ENCODE peak calls at places on chromosome 6, in four cellular contexts. One of them, this sample, is unnamed.

GRCh38 chr6:119186490-119186889 is 108.0 kb upstream of the FAM184A start:
- DNase-seq in activated naive CD8-positive, alpha-beta T cell treated with anti-CD3 and anti-CD28 coated beads, Interleukin-2, amount 50 U/mL, for 24 hours: no peak
- DNase-seq in HT1080: no peak
- DNase-seq in T-helper 22 cell: no peak
- DNase-seq in this sample: no peak

GRCh38 chr6:27684264-27685211 is 211.6 kb upstream of the ZNF184 start:
- DNase-seq in HT1080: peak; percentile 94
- DNase-seq in T-helper 22 cell: peak; percentile 27
- DNase-seq in activated naive CD8-positive, alpha-beta T cell treated with anti-CD3 and anti-CD28 coated beads, Interleukin-2, amount 50 U/mL, for 24 hours: peak; percentile 67
- DNase-seq in this sample: peak; percentile 94

GRCh38 chr6:130628862-130629261 is 198.3 kb upstream of the SMLR1 start:
- DNase-seq in activated naive CD8-positive, alpha-beta T cell treated with anti-CD3 and anti-CD28 coated beads, Interleukin-2, amount 50 U/mL, for 24 hours: no peak
- DNase-seq in HT1080: no peak
- DNase-seq in T-helper 22 cell: no peak
- DNase-seq in this sample: no peak

GRCh38 chr6:30060634-30060981 is 457 bp upstream of the POLR1H start:
- DNase-seq in activated naive CD8-positive, alpha-beta T cell treated with anti-CD3 and anti-CD28 coated beads, Interleukin-2, amount 50 U/mL, for 24 hours: peak; percentile 44
- DNase-seq in HT1080: no peak
- DNase-seq in T-helper 22 cell: no peak
- DNase-seq in this sample: no peak

GRCh38 chr6:111441678-111442243 is 41.3 kb downstream of the REV3L start:
- DNase-seq in HT1080: no peak
- DNase-seq in activated naive CD8-positive, alpha-beta T cell treated with anti-CD3 and anti-CD28 coated beads, Interleukin-2, amount 50 U/mL, for 24 hours: no peak
- DNase-seq in T-helper 22 cell: no peak
- DNase-seq in this sample: no peak

GRCh38 chr6:10412165-10412947 is 2.5 kb downstream of the TFAP2A start:
- DNase-seq in T-helper 22 cell: no peak
- DNase-seq in activated naive CD8-positive, alpha-beta T cell treated with anti-CD3 and anti-CD28 coated beads, Interleukin-2, amount 50 U/mL, for 24 hours: peak; percentile 35
- DNase-seq in HT1080: peak; percentile 73
- DNase-seq in this sample: peak; percentile 82

GRCh38 chr6:43113431-43114260 is 37.5 kb downstream of the PTK7 start:
- DNase-seq in HT1080: no peak
- DNase-seq in activated naive CD8-positive, alpha-beta T cell treated with anti-CD3 and anti-CD28 coated beads, Interleukin-2, amount 50 U/mL, for 24 hours: no peak
- DNase-seq in T-helper 22 cell: no peak
- DNase-seq in this sample: no peak

GRCh38 chr6:7615611-7616383 is 25.8 kb downstream of the SNRNP48 start:
- DNase-seq in activated naive CD8-positive, alpha-beta T cell treated with anti-CD3 and anti-CD28 coated beads, Interleukin-2, amount 50 U/mL, for 24 hours: peak; percentile 18
- DNase-seq in T-helper 22 cell: no peak
- DNase-seq in HT1080: peak; percentile 56
- DNase-seq in this sample: peak; percentile 61

GRCh38 chr6:130524552-130524951 is 158.7 kb downstream of the TMEM200A start:
- DNase-seq in activated naive CD8-positive, alpha-beta T cell treated with anti-CD3 and anti-CD28 coated beads, Interleukin-2, amount 50 U/mL, for 24 hours: no peak
- DNase-seq in T-helper 22 cell: no peak
- DNase-seq in HT1080: no peak
- DNase-seq in this sample: no peak

GRCh38 chr6:107823047-107823557 is 1.0 kb downstream of the SCML4 start:
- DNase-seq in activated naive CD8-positive, alpha-beta T cell treated with anti-CD3 and anti-CD28 coated beads, Interleukin-2, amount 50 U/mL, for 24 hours: peak; percentile 61
- DNase-seq in T-helper 22 cell: peak; percentile 32
- DNase-seq in HT1080: no peak
- DNase-seq in this sample: no peak

This sample was measured in foreskin keratinocyte.